ENCODE peak calls at places on chromosomes 12 and 14, in five cellular contexts. V, T, Q, H and G are unnamed samples.

GRCh38 chr12:1907652-1908611 is 10.5 kb downstream of the CACNA2D4 start:
- DNase-seq in T (no peak), V (no peak), H (no peak), Q (no peak), G (peak; percentile 29)

GRCh38 chr12:123893276-123893675 is 79.4 kb downstream of the CCDC92 start:
- DNase-seq in Q (no peak), H (no peak), T (no peak), V (no peak), G (no peak)

GRCh38 chr12:98224584-98225221 is 290.7 kb upstream of the TMPO start:
- DNase-seq in Q (no peak), V (no peak), H (no peak), T (no peak), G (no peak)

GRCh38 chr12:52798671-52799497 is 3.0 kb upstream of the KRT3 start:
- DNase-seq in V (no peak), H (no peak), Q (no peak), T (peak; percentile 23), G (no peak)

GRCh38 chr12:47025798-47026197 is 53.6 kb upstream of the PCED1B start:
- DNase-seq in Q (no peak), V (no peak), H (no peak), T (no peak), G (no peak)

GRCh38 chr12:22916241-22916640 is 291.3 kb downstream of the ETNK1 start:
- DNase-seq in V (no peak), H (no peak), Q (no peak), T (no peak), G (no peak)

GRCh38 chr14:55277972-55278740 is 6.9 kb downstream of the FBXO34 start:
- DNase-seq in T (no peak), V (no peak), Q (no peak), H (no peak), G (no peak)

GRCh38 chr12:81668475-81668874 is 90.7 kb downstream of the PPFIA2 start:
- DNase-seq in H (no peak), V (peak; percentile 16), Q (no peak), T (peak; percentile 14), G (no peak)

GRCh38 chr14:30874120-30874998 is at the start of gene COCH:
- DNase-seq in V (no peak), H (peak; percentile 11), T (no peak), Q (peak; percentile 78), G (peak; percentile 24)

GRCh38 chr12:64729909-64730584 is 29.2 kb downstream of the GNS start:
- DNase-seq in Q (no peak), T (no peak), V (no peak), H (no peak), G (no peak)

GRCh38 chr12:18284461-18284860 is 23.1 kb downstream of the PIK3C2G start:
- DNase-seq in H (no peak), V (no peak), Q (no peak), T (no peak), G (no peak)

GRCh38 chr14:74942164-74942563 is 13.2 kb downstream of the PGF start:
- DNase-seq in H (no peak), T (no peak), V (no peak), Q (peak; percentile 28), G (no peak)

GRCh38 chr14:75247286-75247922 is 31.2 kb upstream of the FOS start:
- DNase-seq in V (no peak), T (no peak), Q (no peak), H (peak; percentile 56), G (peak; percentile 86)

GRCh38 chr12:121087467-121088207 is 45.0 kb upstream of the P2RX7 start:
- DNase-seq in Q (no peak), H (no peak), T (no peak), V (no peak), G (no peak)

GRCh38 chr12:101828463-101829196 is 2.1 kb downstream of the GNPTAB start:
- DNase-seq in H (no peak), V (no peak), Q (no peak), T (no peak), G (no peak)

GRCh38 chr14:69312608-69313007 is 52.6 kb downstream of the GALNT16 start:
- DNase-seq in T (no peak), Q (no peak), V (no peak), H (no peak), G (no peak)

GRCh38 chr14:19902409-19902808 is 18.0 kb upstream of the OR4K5 start:
- DNase-seq in Q (no peak), V (no peak), H (no peak), T (no peak), G (no peak)

GRCh38 chr14:51295666-51296263 is 55.7 kb downstream of the TMX1 start:
- DNase-seq in V (no peak), T (peak; percentile 1), H (no peak), Q (no peak), G (no peak)

GRCh38 chr12:11164384-11164783 is 6.6 kb upstream of the SMIM10L1 start:
- DNase-seq in H (no peak), T (no peak), Q (no peak), V (no peak), G (no peak)

GRCh38 chr12:6606331-6607131 is 648 bp downstream of the CHD4 start:
- DNase-seq in H (peak; percentile 63), V (no peak), Q (no peak), T (peak; percentile 24), G (peak; percentile 67)

GRCh38 chr12:79926951-79927350 is 7.9 kb downstream of the PPP1R12A start:
- DNase-seq in V (no peak), T (no peak), Q (no peak), H (no peak), G (no peak)

GRCh38 chr12:45989857-45990467 is 412 bp downstream of the SCAF11 start:
- DNase-seq in Q (peak; percentile 29), V (no peak), T (peak; percentile 67), H (peak; percentile 45), G (peak; percentile 61)

GRCh38 chr12:66482880-66483279 is 180.6 kb downstream of the HELB start:
- DNase-seq in T (no peak), Q (no peak), V (no peak), H (no peak), G (no peak)